ENCODE peak calls at places on chromosomes 3 and 15, in eight cellular contexts. H, B, S, V, N, Z, K and G are unnamed samples.

GRCh38 chr3:30871720-30872119 is 22.7 kb downstream of the GADL1 start:
- DNase-seq in H (no peak), B (no peak), S (no peak), V (no peak), N (no peak), Z (no peak), K (no peak), G (no peak)

GRCh38 chr15:40782609-40783227 is 12.9 kb downstream of the C15orf62 start:
- DNase-seq in H (no peak), B (peak; percentile 67), S (no peak), V (no peak), N (peak; percentile 44), Z (no peak), K (peak; percentile 83), G (peak; percentile 76)

GRCh38 chr15:56490461-56490860 is 25.5 kb upstream of the MNS1 start:
- DNase-seq in H (no peak), B (no peak), S (no peak), V (no peak), N (no peak), Z (no peak), K (no peak), G (no peak)

GRCh38 chr15:49331951-49332350 is 91.1 kb upstream of the FGF7 start:
- DNase-seq in H (no peak), B (no peak), S (no peak), V (peak; percentile 16), N (no peak), Z (no peak), K (no peak), G (no peak)

GRCh38 chr15:39028069-39028468 is 463.5 kb upstream of the RASGRP1 start:
- DNase-seq in H (no peak), B (no peak), S (no peak), V (peak; percentile 78), N (no peak), Z (no peak), K (peak; percentile 68), G (no peak)

GRCh38 chr15:42332331-42332730 is 27.0 kb upstream of the CAPN3 start:
- DNase-seq in H (no peak), B (no peak), S (no peak), V (no peak), N (no peak), Z (no peak), K (no peak), G (no peak)

GRCh38 chr3:17258823-17259436 is 374.2 kb downstream of the PLCL2 start:
- DNase-seq in H (no peak), B (peak; percentile 4), S (no peak), V (peak; percentile 40), N (peak; percentile 28), Z (no peak), K (peak; percentile 55), G (peak; percentile 51)

GRCh38 chr15:35690089-35690488 is 144.1 kb upstream of the DPH6 start:
- DNase-seq in H (no peak), B (no peak), S (no peak), V (no peak), N (no peak), Z (no peak), K (no peak), G (no peak)

GRCh38 chr3:2774485-2774884 is 335.7 kb downstream of the IL5RA start:
- DNase-seq in H (no peak), B (no peak), S (no peak), V (no peak), N (no peak), Z (no peak), K (no peak), G (no peak)

GRCh38 chr3:39668420-39668819 is 141.0 kb upstream of the MYRIP start:
- DNase-seq in H (no peak), B (peak; percentile 22), S (no peak), V (peak; percentile 58), N (peak; percentile 42), Z (no peak), K (peak; percentile 73), G (peak; percentile 49)

GRCh38 chr3:71423151-71423906 is 160.2 kb downstream of the FOXP1 start:
- DNase-seq in H (no peak), B (no peak), S (no peak), V (no peak), N (peak; percentile 48), Z (no peak), K (peak; percentile 99), G (peak; percentile 16)

GRCh38 chr15:89575656-89576416 is 567 bp downstream of the TICRR start:
- DNase-seq in H (no peak), B (peak; percentile 40), S (no peak), V (no peak), N (no peak), Z (no peak), K (peak; percentile 28), G (peak; percentile 71)

GRCh38 chr3:42658771-42659390 is 5.4 kb downstream of the ZBTB47 start:
- DNase-seq in H (no peak), B (no peak), S (no peak), V (no peak), N (no peak), Z (no peak), K (no peak), G (no peak)

GRCh38 chr15:90862964-90863721 is 5.2 kb upstream of the FURIN start:
- DNase-seq in H (no peak), B (no peak), S (no peak), V (peak; percentile 33), N (no peak), Z (no peak), K (peak; percentile 95), G (no peak)

GRCh38 chr15:33029247-33029646 is 165.3 kb downstream of the FMN1 start:
- DNase-seq in H (no peak), B (no peak), S (no peak), V (peak; percentile 18), N (no peak), Z (no peak), K (no peak), G (no peak)

GRCh38 chr3:65030847-65031463 is 343.2 kb upstream of the ADAMTS9 start:
- DNase-seq in H (no peak), B (no peak), S (no peak), V (no peak), N (peak; percentile 36), Z (no peak), K (peak; percentile 70), G (peak; percentile 64)

GRCh38 chr3:23055733-23056376 is 147.3 kb upstream of the UBE2E2 start:
- DNase-seq in H (no peak), B (no peak), S (no peak), V (peak; percentile 69), N (no peak), Z (peak; percentile 22), K (peak; percentile 70), G (no peak)

GRCh38 chr3:18215639-18216038 is 209.5 kb downstream of the SATB1 start:
- DNase-seq in H (no peak), B (no peak), S (no peak), V (no peak), N (no peak), Z (no peak), K (no peak), G (no peak)

GRCh38 chr3:56864090-56864489 is 62.3 kb upstream of the ARHGEF3 start:
- DNase-seq in H (no peak), B (no peak), S (no peak), V (no peak), N (no peak), Z (no peak), K (no peak), G (no peak)

GRCh38 chr15:99719096-99719541 is 14.1 kb downstream of the LYSMD4 start:
- DNase-seq in H (no peak), B (no peak), S (no peak), V (peak; percentile 60), N (no peak), Z (no peak), K (no peak), G (no peak)

GRCh38 chr3:165827883-165828282 is 9.3 kb downstream of the BCHE start:
- DNase-seq in H (no peak), B (no peak), S (no peak), V (no peak), N (no peak), Z (no peak), K (no peak), G (no peak)

GRCh38 chr15:85730001-85730820 is 64.5 kb downstream of the KLHL25 start:
- DNase-seq in H (no peak), B (peak; percentile 37), S (peak; percentile 37), V (peak; percentile 73), N (peak; percentile 72), Z (peak; percentile 31), K (peak; percentile 75), G (peak; percentile 67)

GRCh38 chr15:67550522-67550921 is 8.0 kb downstream of the MAP2K5 start:
- DNase-seq in H (no peak), B (no peak), S (no peak), V (peak; percentile 39), N (no peak), Z (no peak), K (no peak), G (peak; percentile 79)

GRCh38 chr3:195854628-195855300 is 43.0 kb upstream of the MUC4 start:
- DNase-seq in H (no peak), B (no peak), S (no peak), V (no peak), N (no peak), Z (no peak), K (no peak), G (peak; percentile 23)

GRCh38 chr3:15325228-15325627 is 7.2 kb downstream of the SH3BP5 start:
- DNase-seq in H (no peak), B (no peak), S (no peak), V (peak; percentile 53), N (no peak), Z (no peak), K (no peak), G (no peak)

GRCh38 chr15:67085818-67086649 is 20.6 kb downstream of the SMAD3 start:
- DNase-seq in H (peak; percentile 44), B (no peak), S (no peak), V (peak; percentile 80), N (no peak), Z (no peak), K (peak; percentile 71), G (peak; percentile 15)

GRCh38 chr3:87694678-87695077 is 364.1 kb downstream of the CGGBP1 start:
- DNase-seq in H (no peak), B (no peak), S (no peak), V (no peak), N (peak; percentile 12), Z (no peak), K (no peak), G (no peak)